ENCODE peak calls at places on chromosome 6, in four cellular contexts. One of them, this sample, is unnamed. For H3K4me1, the result is how much of the 10 kb centered on the place peaks cover.

GRCh38 chr6:88359530-88360202 is 193.5 kb upstream of the CNR1 start:
- DNase-seq in iPS DF 6.9: no peak
- DNase-seq in neural progenitor cell: peak
- DNase-seq in tibial nerve: no peak
- DNase-seq in this sample: no peak

GRCh38 chr6:25023781-25024180 is 88.0 kb upstream of the RIPOR2 start:
- DNase-seq in tibial nerve: no peak
- DNase-seq in iPS DF 6.9: no peak
- DNase-seq in neural progenitor cell: no peak
- DNase-seq in this sample: no peak

GRCh38 chr6:47767102-47767501 is 14.7 kb upstream of the OPN5 start:
- DNase-seq in iPS DF 6.9: no peak
- DNase-seq in neural progenitor cell: no peak
- DNase-seq in tibial nerve: no peak
- DNase-seq in this sample: no peak

GRCh38 chr6:93453956-93454355 is 34.6 kb upstream of the EPHA7 start:
- DNase-seq in tibial nerve: no peak
- DNase-seq in neural progenitor cell: no peak
- DNase-seq in iPS DF 6.9: no peak
- DNase-seq in this sample: no peak

GRCh38 chr6:169427856-169428255 is 174.2 kb upstream of the THBS2 start:
- DNase-seq in iPS DF 6.9: no peak
- DNase-seq in neural progenitor cell: peak
- DNase-seq in tibial nerve: no peak
- DNase-seq in this sample: peak

GRCh38 chr6:30113843-30114242 is 953 bp upstream of the TRIM31 start:
- DNase-seq in iPS DF 6.9: no peak
- DNase-seq in tibial nerve: no peak
- DNase-seq in neural progenitor cell: no peak
- DNase-seq in this sample: no peak

GRCh38 chr6:24339932-24340331 is 17.9 kb downstream of the DCDC2 start:
- DNase-seq in tibial nerve: no peak
- DNase-seq in neural progenitor cell: no peak
- DNase-seq in iPS DF 6.9: no peak
- DNase-seq in this sample: no peak

GRCh38 chr6:30881987-30882763 is 2.1 kb upstream of the DDR1 start:
- DNase-seq in neural progenitor cell: peak
- DNase-seq in tibial nerve: no peak
- DNase-seq in iPS DF 6.9: no peak
- DNase-seq in this sample: no peak

GRCh38 chr6:149190228-149190831 is 127.2 kb upstream of the TAB2 start:
- DNase-seq in tibial nerve: peak
- DNase-seq in neural progenitor cell: peak
- DNase-seq in iPS DF 6.9: peak
- DNase-seq in this sample: no peak

GRCh38 chr6:87660226-87660886 is 41.7 kb downstream of the AKIRIN2 start:
- DNase-seq in tibial nerve: no peak
- DNase-seq in neural progenitor cell: no peak
- DNase-seq in iPS DF 6.9: no peak
- DNase-seq in this sample: no peak

GRCh38 chr6:163415620-163416379 is 1.3 kb downstream of the QKI start:
- DNase-seq in iPS DF 6.9: no peak
- DNase-seq in neural progenitor cell: peak
- DNase-seq in tibial nerve: no peak
- DNase-seq in this sample: peak

GRCh38 chr6:134517145-134517658 is 199.3 kb upstream of the SGK1 start:
- DNase-seq in neural progenitor cell: peak
- DNase-seq in tibial nerve: no peak
- DNase-seq in iPS DF 6.9: peak
- DNase-seq in this sample: peak

GRCh38 chr6:3887150-3887700 is 38.1 kb downstream of the FAM50B start:
- DNase-seq in tibial nerve: no peak
- DNase-seq in neural progenitor cell: no peak
- DNase-seq in iPS DF 6.9: no peak
- DNase-seq in this sample: no peak

GRCh38 chr6:42049116-42049809 is 1.1 kb upstream of the TAF8 start:
- DNase-seq in tibial nerve: no peak
- DNase-seq in iPS DF 6.9: no peak
- DNase-seq in neural progenitor cell: no peak
- DNase-seq in this sample: peak

GRCh38 chr6:33249732-33250625 is 21.7 kb downstream of the VPS52 start:
- DNase-seq in neural progenitor cell: no peak
- DNase-seq in iPS DF 6.9: no peak
- DNase-seq in tibial nerve: no peak
- DNase-seq in this sample: peak

GRCh38 chr6:33621396-33622388 is 570 bp downstream of the ITPR3 start:
- DNase-seq in tibial nerve: no peak
- DNase-seq in neural progenitor cell: peak
- DNase-seq in iPS DF 6.9: no peak
- DNase-seq in this sample: peak

GRCh38 chr6:84762941-84763396 is 1.4 kb downstream of the TBX18 start:
- DNase-seq in iPS DF 6.9: no peak
- DNase-seq in neural progenitor cell: peak
- DNase-seq in tibial nerve: peak
- DNase-seq in this sample: no peak

GRCh38 chr6:107496041-107496440 is 6.1 kb downstream of the SOBP start:
- DNase-seq in neural progenitor cell: no peak
- DNase-seq in iPS DF 6.9: no peak
- DNase-seq in tibial nerve: no peak
- DNase-seq in this sample: no peak

GRCh38 chr6:107491791-107492674 is 2.1 kb downstream of the SOBP start:
- DNase-seq in tibial nerve: peak
- DNase-seq in iPS DF 6.9: no peak
- DNase-seq in neural progenitor cell: no peak
- DNase-seq in this sample: peak

GRCh38 chr6:107491059-107491609 is 1.2 kb downstream of the SOBP start:
- DNase-seq in tibial nerve: peak
- DNase-seq in iPS DF 6.9: no peak
- DNase-seq in neural progenitor cell: peak
- DNase-seq in this sample: peak

GRCh38 chr6:107495196-107495643 is 5.3 kb downstream of the SOBP start:
- DNase-seq in tibial nerve: no peak
- DNase-seq in iPS DF 6.9: no peak
- DNase-seq in neural progenitor cell: no peak
- DNase-seq in this sample: no peak

GRCh38 chr6:107493158-107494057 is 3.5 kb downstream of the SOBP start:
- DNase-seq in iPS DF 6.9: no peak
- DNase-seq in tibial nerve: no peak
- DNase-seq in neural progenitor cell: peak
- DNase-seq in this sample: no peak
- H3K4me1 ChIP-seq in iPS DF 6.9: under half
- H3K4me1 ChIP-seq in tibial nerve: half or more
- H3K4me1 ChIP-seq in neural progenitor cell: half or more
- H3K4me1 ChIP-seq in this sample: under half

DNA sequence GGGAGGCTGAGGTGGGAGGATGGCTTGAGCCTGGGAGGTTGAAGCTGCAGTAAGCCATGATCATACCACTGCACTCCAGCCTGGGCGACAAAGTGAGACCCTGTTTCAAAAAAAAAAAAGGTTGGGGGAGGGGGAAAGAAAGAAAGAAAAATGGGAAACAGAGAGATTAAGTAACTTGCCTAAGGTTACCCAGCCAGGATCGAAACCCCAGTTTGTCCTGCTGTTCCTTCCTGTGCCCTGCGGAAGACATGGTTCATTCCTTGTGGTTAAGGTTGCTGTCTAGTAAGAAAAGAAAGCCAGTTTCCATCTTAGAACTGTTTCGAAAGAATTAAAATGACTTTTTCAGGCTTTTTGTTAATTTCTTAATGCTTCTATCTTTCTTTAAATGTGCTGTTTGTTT is 29.8 kb downstream of the C6orf89 start:
- DNase-seq in tibial nerve: no peak
- DNase-seq in neural progenitor cell: no peak
- DNase-seq in iPS DF 6.9: no peak
- DNase-seq in this sample: no peak
- H3K4me1 ChIP-seq in tibial nerve: half or more
- H3K4me1 ChIP-seq in neural progenitor cell: under half
- H3K4me1 ChIP-seq in iPS DF 6.9: under half
- H3K4me1 ChIP-seq in this sample: under half

DNA sequence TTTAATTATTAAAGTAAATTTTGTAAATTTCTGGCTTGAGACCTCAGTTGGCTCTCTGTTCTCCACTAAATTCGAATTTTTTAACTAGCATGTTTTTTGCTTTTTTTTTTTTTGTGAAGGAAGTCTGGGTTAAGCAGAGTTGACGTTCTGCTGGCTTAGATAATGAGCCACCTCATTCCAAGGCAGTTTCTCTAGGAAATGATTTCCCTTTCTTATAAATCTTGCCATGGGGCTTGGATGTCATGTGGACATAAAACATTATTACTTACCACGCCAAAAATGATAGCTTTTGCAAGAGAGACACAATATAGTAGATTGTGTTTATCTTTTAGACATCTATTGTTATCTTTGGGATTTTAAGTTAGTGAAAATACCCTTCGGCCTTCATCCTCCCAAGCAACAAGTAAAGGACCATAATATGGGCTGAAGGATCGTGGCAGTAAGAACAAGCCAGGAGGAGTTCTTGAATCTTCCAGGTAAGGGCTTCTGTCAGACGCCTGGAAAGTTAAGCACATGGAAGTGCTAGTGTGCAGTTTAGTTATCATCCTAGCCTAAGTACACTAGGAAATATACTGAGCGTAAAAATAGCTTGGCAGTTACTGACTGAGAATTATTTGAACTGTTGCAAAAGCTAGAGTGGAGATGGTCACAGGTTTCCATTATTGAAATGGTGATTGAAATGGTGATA is 30.7 kb downstream of the ADGRG6 start:
- DNase-seq in tibial nerve: no peak
- DNase-seq in neural progenitor cell: no peak
- DNase-seq in iPS DF 6.9: no peak
- DNase-seq in this sample: no peak
- H3K4me1 ChIP-seq in tibial nerve: under half
- H3K4me1 ChIP-seq in neural progenitor cell: under half
- H3K4me1 ChIP-seq in iPS DF 6.9: under half
- H3K4me1 ChIP-seq in this sample: under half

DNA sequence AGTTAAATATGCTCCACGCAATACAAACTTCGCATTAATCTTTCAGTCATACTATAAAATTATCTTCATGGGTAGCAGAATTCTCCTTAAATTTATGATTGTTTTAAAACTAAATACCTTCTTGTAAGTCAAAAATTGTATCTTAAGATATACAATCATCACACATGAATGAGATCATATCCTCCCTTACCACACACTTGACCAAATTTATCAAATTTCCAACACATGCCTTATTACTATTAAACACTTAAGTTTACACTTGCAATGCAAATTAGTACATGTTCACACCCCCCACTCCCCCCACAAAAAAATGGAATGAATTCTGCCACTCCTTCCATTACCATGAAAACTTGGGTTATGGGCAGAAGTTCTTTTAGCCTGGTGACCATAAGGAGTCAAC is 13.8 kb downstream of the RANBP9 start:
- DNase-seq in iPS DF 6.9: no peak
- DNase-seq in neural progenitor cell: no peak
- DNase-seq in tibial nerve: no peak
- DNase-seq in this sample: no peak
- H3K4me1 ChIP-seq in iPS DF 6.9: under half
- H3K4me1 ChIP-seq in neural progenitor cell: under half
- H3K4me1 ChIP-seq in tibial nerve: under half
- H3K4me1 ChIP-seq in this sample: under half

DNA sequence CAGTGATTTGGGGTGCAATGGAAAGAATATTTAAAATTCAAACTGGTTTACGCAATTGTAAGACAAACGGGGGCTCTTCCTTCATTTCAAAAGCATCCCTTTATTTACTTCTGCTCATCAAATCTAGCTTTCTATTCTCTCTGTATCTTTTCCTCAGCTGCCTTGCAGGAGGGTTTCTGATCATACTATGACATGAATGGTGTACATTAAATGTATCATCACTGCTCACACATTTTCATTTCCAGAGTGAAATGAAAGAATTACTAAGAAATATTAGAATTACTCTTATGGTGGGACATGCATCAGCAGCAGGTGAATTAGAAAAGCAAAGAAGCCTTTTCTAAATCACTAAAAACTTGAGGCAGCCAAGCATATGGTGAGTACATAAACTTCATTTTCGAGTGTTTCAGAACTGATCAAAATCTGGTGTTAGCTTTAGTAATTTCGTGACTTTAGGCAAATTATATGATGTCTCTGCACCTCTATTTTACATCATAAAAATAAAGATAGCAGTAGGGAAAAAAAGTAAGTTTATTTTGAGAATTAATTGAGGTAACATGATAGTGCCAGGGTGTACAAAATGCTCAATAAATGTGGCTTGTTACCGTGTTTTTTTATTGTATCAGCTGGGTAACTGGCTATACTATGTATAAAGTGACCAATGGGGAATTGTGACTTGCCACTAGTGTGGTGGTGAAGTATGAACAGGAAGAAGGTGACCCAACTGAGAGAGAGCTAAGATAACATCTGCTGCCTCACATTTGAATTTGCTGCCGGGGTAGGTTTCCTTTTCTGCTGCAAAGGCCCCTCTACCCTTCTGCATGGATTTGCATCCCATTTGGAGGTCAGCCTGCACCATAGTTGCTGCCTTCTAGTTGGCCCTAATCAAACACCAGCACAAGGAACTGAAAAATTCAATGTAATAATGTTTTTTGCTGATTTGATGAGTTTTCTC is 23.8 kb downstream of the IL17A start:
- DNase-seq in neural progenitor cell: no peak
- DNase-seq in tibial nerve: no peak
- DNase-seq in iPS DF 6.9: no peak
- DNase-seq in this sample: no peak
- H3K4me1 ChIP-seq in neural progenitor cell: under half
- H3K4me1 ChIP-seq in tibial nerve: under half
- H3K4me1 ChIP-seq in iPS DF 6.9: under half
- H3K4me1 ChIP-seq in this sample: under half

DNA sequence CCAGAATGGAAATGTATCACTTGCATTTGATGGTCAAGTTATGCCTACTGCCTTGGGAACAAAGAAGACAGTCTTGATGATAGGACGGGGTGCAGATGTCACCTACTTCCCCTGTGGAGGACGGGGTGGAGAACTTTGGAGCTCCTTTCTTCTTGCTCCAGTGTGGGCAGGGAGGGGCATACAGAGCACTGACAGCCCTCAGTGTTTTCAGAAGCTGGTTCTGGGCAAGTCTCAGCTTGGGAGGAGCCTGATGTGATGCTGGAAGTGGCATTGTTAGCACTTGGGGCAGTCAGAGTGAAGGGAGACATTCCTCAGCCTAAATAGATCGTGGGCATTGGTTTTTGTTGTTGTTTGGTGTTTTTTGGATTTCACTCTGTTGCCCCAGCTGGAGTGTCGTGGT is 59.7 kb downstream of the SYNJ2 start:
- DNase-seq in iPS DF 6.9: no peak
- DNase-seq in neural progenitor cell: no peak
- DNase-seq in tibial nerve: no peak
- DNase-seq in this sample: no peak
- H3K4me1 ChIP-seq in iPS DF 6.9: under half
- H3K4me1 ChIP-seq in neural progenitor cell: under half
- H3K4me1 ChIP-seq in tibial nerve: under half
- H3K4me1 ChIP-seq in this sample: under half

DNA sequence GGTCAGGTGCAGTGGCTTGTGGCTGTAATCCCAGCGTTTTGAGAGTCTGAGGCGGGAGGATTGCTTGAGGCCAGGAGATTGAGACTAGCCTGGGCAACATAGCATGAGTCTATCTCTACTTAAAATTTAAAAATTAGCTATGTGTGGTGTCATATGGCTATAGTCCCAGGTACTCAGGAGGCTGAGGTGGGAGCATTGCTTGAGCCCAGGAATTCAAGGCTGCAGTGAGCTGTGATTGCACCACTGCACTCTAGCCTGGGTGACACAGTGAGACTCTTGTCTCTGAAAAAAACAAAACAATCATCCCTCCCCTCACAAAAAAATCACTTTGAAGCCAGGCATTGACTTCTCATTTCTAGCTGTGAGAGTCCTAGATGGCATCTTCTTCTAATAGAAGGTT is 32.1 kb downstream of the AIG1 start:
- DNase-seq in iPS DF 6.9: no peak
- DNase-seq in neural progenitor cell: no peak
- DNase-seq in tibial nerve: no peak
- DNase-seq in this sample: no peak
- H3K4me1 ChIP-seq in iPS DF 6.9: under half
- H3K4me1 ChIP-seq in neural progenitor cell: under half
- H3K4me1 ChIP-seq in tibial nerve: under half
- H3K4me1 ChIP-seq in this sample: under half